ENCODE peak calls at places on chromosomes 12 and 14, in ten cellular contexts. E is DND-41, J is HFF-Myc, F is foreskin fibroblast, C is fibroblast of lung, R is GM12864, L is mucosa of descending colon, I is mammary epithelial cell, G is stomach, D is PC-3. O is an unnamed sample.

GRCh38 chr12:32039341-32039740 is 67.3 kb upstream of the BICD1 start:
- DNase-seq in E (no peak), J (no peak), F (peak), C (peak), R (no peak), L (peak), I (no peak), G (no peak), D (no peak), O (peak)

GRCh38 chr12:131782061-131782460 is 46.1 kb upstream of the MMP17 start:
- DNase-seq in E (no peak), J (no peak), F (no peak), C (no peak), R (no peak), L (no peak), I (no peak), G (no peak), D (no peak), O (no peak)

GRCh38 chr14:73884438-73885190 is 2.0 kb upstream of the ZNF410 start:
- DNase-seq in E (no peak), J (no peak), F (no peak), C (no peak), R (no peak), L (no peak), I (no peak), G (no peak), D (no peak), O (no peak)

GRCh38 chr12:75917083-75917482 is 114.5 kb downstream of the PHLDA1 start:
- DNase-seq in E (no peak), J (no peak), F (no peak), C (no peak), R (no peak), L (no peak), I (no peak), G (no peak), D (no peak), O (no peak)

GRCh38 chr12:80053048-80053790 is 46.1 kb upstream of the OTOGL start:
- DNase-seq in E (no peak), J (peak), F (peak), C (peak), R (no peak), L (peak), I (peak), G (peak), D (peak), O (peak)

GRCh38 chr12:59891180-59891579 is 295.4 kb downstream of the SLC16A7 start:
- DNase-seq in E (no peak), J (no peak), F (peak), C (no peak), R (no peak), L (no peak), I (no peak), G (no peak), D (no peak), O (no peak)

GRCh38 chr14:34436118-34436905 is 25.7 kb downstream of the SPTSSA start:
- DNase-seq in E (no peak), J (no peak), F (peak), C (peak), R (no peak), L (peak), I (peak), G (no peak), D (peak), O (peak)

GRCh38 chr14:61581955-61582615 is 113.2 kb upstream of the HIF1A start:
- DNase-seq in E (no peak), J (no peak), F (no peak), C (peak), R (no peak), L (no peak), I (no peak), G (no peak), D (no peak), O (no peak)

GRCh38 chr14:61145903-61146411 is 135.2 kb downstream of the TMEM30B start:
- DNase-seq in E (no peak), J (peak), F (peak), C (peak), R (no peak), L (no peak), I (peak), G (no peak), D (peak), O (peak)

GRCh38 chr12:51056242-51056641 is 8.1 kb downstream of the LETMD1 start:
- DNase-seq in E (no peak), J (no peak), F (peak), C (peak), R (no peak), L (no peak), I (peak), G (no peak), D (peak), O (peak)

GRCh38 chr14:76497550-76498484 is 121.9 kb downstream of the ESRRB start:
- DNase-seq in E (peak), J (no peak), F (no peak), C (no peak), R (no peak), L (no peak), I (no peak), G (no peak), D (peak), O (no peak)

GRCh38 chr12:88393017-88393767 is 187.1 kb downstream of the KITLG start:
- DNase-seq in E (no peak), J (no peak), F (peak), C (peak), R (no peak), L (no peak), I (peak), G (no peak), D (peak), O (peak)

GRCh38 chr14:100546051-100546443 is 41.2 kb downstream of the BEGAIN start:
- DNase-seq in E (no peak), J (no peak), F (no peak), C (no peak), R (no peak), L (peak), I (no peak), G (peak), D (peak), O (no peak)

GRCh38 chr12:79329933-79330332 is 360.8 kb downstream of the PAWR start:
- DNase-seq in E (no peak), J (no peak), F (peak), C (peak), R (no peak), L (no peak), I (peak), G (no peak), D (peak), O (peak)

GRCh38 chr12:109461049-109461845 is 15.9 kb downstream of the KCTD10 start:
- DNase-seq in E (no peak), J (no peak), F (peak), C (peak), R (no peak), L (peak), I (peak), G (no peak), D (peak), O (peak)

GRCh38 chr12:95622879-95623278 is 71.6 kb upstream of the USP44 start:
- DNase-seq in E (no peak), J (no peak), F (no peak), C (no peak), R (no peak), L (no peak), I (peak), G (no peak), D (peak), O (no peak)

GRCh38 chr14:87944987-87945604 is 47.9 kb downstream of the GALC start:
- DNase-seq in E (no peak), J (no peak), F (peak), C (peak), R (peak), L (no peak), I (peak), G (no peak), D (peak), O (peak)

GRCh38 chr12:106919910-106920544 is 35.7 kb upstream of the TMEM263 start:
- DNase-seq in E (peak), J (peak), F (peak), C (peak), R (no peak), L (peak), I (no peak), G (no peak), D (peak), O (peak)

GRCh38 chr14:21541413-21542074 is 15.4 kb upstream of the SALL2 start:
- DNase-seq in E (no peak), J (no peak), F (no peak), C (no peak), R (no peak), L (no peak), I (no peak), G (no peak), D (no peak), O (no peak)

GRCh38 chr14:21539154-21539940 is 13.2 kb upstream of the SALL2 start:
- DNase-seq in E (no peak), J (no peak), F (no peak), C (no peak), R (no peak), L (no peak), I (no peak), G (no peak), D (no peak), O (no peak)

GRCh38 chr14:21543426-21544350 is 17.5 kb upstream of the SALL2 start:
- DNase-seq in E (no peak), J (no peak), F (no peak), C (no peak), R (no peak), L (no peak), I (no peak), G (no peak), D (no peak), O (no peak)
- H3K4me3 ChIP-seq in E (no peak), J (no peak), F (no peak), C (no peak), R (no peak), L (no peak), I (no peak), G (no peak), D (no peak), O (no peak)

DNA sequence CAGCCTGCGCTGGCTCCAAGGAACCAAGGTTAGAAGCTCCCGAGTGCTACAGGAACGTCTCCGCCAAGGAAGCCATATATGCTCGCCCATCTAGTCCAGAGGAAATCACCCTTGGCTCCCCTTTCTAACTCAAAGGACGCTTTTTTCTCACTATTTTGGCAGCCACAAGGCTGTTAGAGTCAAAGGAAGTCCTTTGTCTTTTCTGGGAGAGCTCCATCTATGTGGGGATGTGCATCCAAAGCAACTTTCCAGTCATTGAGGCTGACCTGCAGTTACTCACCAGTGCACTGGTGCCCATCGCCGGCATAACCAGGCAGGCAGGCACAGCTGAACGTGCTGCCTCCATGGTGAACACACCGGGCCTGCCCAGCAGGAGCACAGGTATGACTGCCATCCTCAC is 37.6 kb downstream of the RTRAF start:
- DNase-seq in E (no peak), J (no peak), F (no peak), C (no peak), R (no peak), L (no peak), I (no peak), G (no peak), D (no peak), O (no peak)
- TF ChIP-seq CTCF in E (no peak), J (no peak), F (no peak), C (no peak), R (no peak), L (no peak), I (no peak), G (no peak), D (no peak), O (no peak)

GRCh38 chr12:117098361-117099217 is 627 bp downstream of the TESC start:
- DNase-seq in E (peak), J (no peak), F (no peak), C (no peak), R (peak), L (no peak), I (no peak), G (peak), D (no peak), O (no peak)

GRCh38 chr12:117093918-117094630 is 5.1 kb downstream of the TESC start:
- DNase-seq in E (no peak), J (no peak), F (no peak), C (no peak), R (no peak), L (no peak), I (no peak), G (no peak), D (no peak), O (no peak)

GRCh38 chr12:117098071-117098360 is 1.2 kb downstream of the TESC start:
- DNase-seq in E (no peak), J (no peak), F (no peak), C (no peak), R (no peak), L (no peak), I (no peak), G (no peak), D (no peak), O (no peak)

GRCh38 chr12:117096643-117097042 is 2.6 kb downstream of the TESC start:
- DNase-seq in E (no peak), J (no peak), F (no peak), C (no peak), R (no peak), L (no peak), I (no peak), G (no peak), D (no peak), O (no peak)

GRCh38 chr12:117097159-117097558 is 2.1 kb downstream of the TESC start:
- DNase-seq in E (no peak), J (no peak), F (no peak), C (no peak), R (no peak), L (no peak), I (no peak), G (no peak), D (no peak), O (no peak)
- H3K4me3 ChIP-seq in E (no peak), J (no peak), F (no peak), C (no peak), R (no peak), L (no peak), I (no peak), G (peak), D (no peak), O (no peak)

DNA sequence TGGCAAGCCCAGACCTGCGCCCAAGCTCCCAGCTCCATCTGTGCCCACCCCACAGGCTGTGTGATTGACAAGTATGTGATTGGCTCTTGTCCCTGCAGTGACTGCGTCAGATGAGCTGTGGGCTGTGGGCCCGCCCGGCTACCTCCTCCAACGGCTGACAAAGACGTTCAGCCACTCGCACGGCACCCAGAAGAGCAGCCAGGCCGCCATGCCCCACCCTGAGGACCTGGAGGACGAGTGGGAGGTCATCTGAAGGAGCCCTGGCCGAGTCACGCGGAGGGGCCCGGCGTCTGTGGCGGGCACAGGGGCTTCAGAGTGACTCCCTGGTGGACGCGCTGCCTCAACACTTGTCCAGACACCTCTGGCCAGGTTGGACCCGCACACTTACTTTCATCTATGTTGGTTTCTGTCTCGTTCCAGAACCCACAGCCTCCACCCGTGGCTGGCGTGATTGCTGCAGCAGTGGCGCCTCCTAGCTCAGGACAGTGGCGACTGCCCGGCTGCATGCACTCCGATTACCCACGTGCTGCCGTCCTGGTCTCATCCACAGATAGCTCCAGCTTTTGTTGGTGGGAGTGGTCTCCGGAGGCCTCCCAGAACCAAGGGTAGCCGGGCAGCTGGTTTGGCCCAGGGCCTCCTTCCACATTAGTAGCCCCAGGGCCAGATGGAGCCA is 11.4 kb downstream of the ANKRD9 start:
- DNase-seq in E (no peak), J (no peak), F (no peak), C (no peak), R (no peak), L (peak), I (no peak), G (no peak), D (peak), O (no peak)
- TF ChIP-seq CTCF in E (peak), J (peak), F (no peak), C (no peak), R (no peak), L (no peak), I (peak), G (no peak), D (peak), O (peak)

GRCh38 chr12:49895773-49896172 is 7.9 kb downstream of the FAIM2 start:
- DNase-seq in E (no peak), J (no peak), F (no peak), C (no peak), R (no peak), L (no peak), I (no peak), G (no peak), D (no peak), O (no peak)
- H3K4me3 ChIP-seq in E (no peak), J (no peak), F (no peak), C (no peak), R (no peak), L (no peak), I (no peak), G (no peak), D (no peak), O (no peak)

GRCh38 chr14:96002511-96002884 is 36.7 kb upstream of the C14orf132 start:
- DNase-seq in E (no peak), J (no peak), F (no peak), C (no peak), R (no peak), L (no peak), I (no peak), G (no peak), D (no peak), O (no peak)
- TF ChIP-seq CTCF in E (no peak), J (peak), F (no peak), C (no peak), R (no peak), L (no peak), I (no peak), G (no peak), D (no peak), O (no peak)

GRCh38 chr14:32933623-32933942 is 5.1 kb upstream of the NPAS3 start:
- DNase-seq in E (no peak), J (no peak), F (peak), C (peak), R (no peak), L (no peak), I (no peak), G (no peak), D (peak), O (peak)
- H3K4me3 ChIP-seq in E (no peak), J (peak), F (peak), C (no peak), R (no peak), L (no peak), I (no peak), G (peak), D (peak), O (peak)

GRCh38 chr14:57578427-57579220 is 85.0 kb upstream of the CCDC198 start:
- DNase-seq in E (no peak), J (no peak), F (no peak), C (no peak), R (no peak), L (no peak), I (no peak), G (no peak), D (no peak), O (no peak)
- TF ChIP-seq CTCF in E (no peak), J (no peak), F (no peak), C (no peak), R (no peak), L (no peak), I (no peak), G (no peak), D (no peak), O (no peak)

GRCh38 chr12:116880213-116880816 is 926 bp downstream of the HRK start:
- DNase-seq in E (no peak), J (no peak), F (peak), C (no peak), R (no peak), L (no peak), I (peak), G (no peak), D (no peak), O (no peak)

GRCh38 chr12:116881325-116881866 is at the start of gene HRK:
- DNase-seq in E (no peak), J (no peak), F (no peak), C (no peak), R (no peak), L (no peak), I (no peak), G (no peak), D (no peak), O (peak)

GRCh38 chr12:116880817-116881324 is 370 bp downstream of the HRK start:
- DNase-seq in E (no peak), J (no peak), F (peak), C (peak), R (no peak), L (peak), I (peak), G (peak), D (peak), O (peak)

GRCh38 chr12:116881867-116882507 is 746 bp upstream of the HRK start:
- DNase-seq in E (no peak), J (no peak), F (no peak), C (no peak), R (no peak), L (no peak), I (no peak), G (no peak), D (no peak), O (no peak)

GRCh38 chr12:116882742-116883141 is 1.5 kb upstream of the HRK start:
- DNase-seq in E (no peak), J (no peak), F (peak), C (peak), R (no peak), L (no peak), I (no peak), G (no peak), D (peak), O (peak)
- H3K4me3 ChIP-seq in E (no peak), J (no peak), F (no peak), C (no peak), R (no peak), L (no peak), I (no peak), G (no peak), D (no peak), O (no peak)

O was measured in choroid plexus epithelial cell.